ENCODE peak calls at places on chromosomes 2 and 18, in five cellular contexts. M is AG20443; Q is cardiac muscle cell; N is iris pigment epithelial cell; V is CD4-positive, CD25-positive, alpha-beta regulatory T cell. G is an unnamed sample.

GRCh38 chr2:219252570-219252899 is 508 bp upstream of the TUBA4B start:
- DNase-seq in V (no peak), Q (no peak), M (no peak), N (peak), G (no peak)

GRCh38 chr18:76479351-76480238 is 15.4 kb downstream of the ZNF516 start:
- DNase-seq in N (no peak), V (no peak), M (no peak), Q (no peak), G (no peak)

GRCh38 chr2:61135510-61135909 is 26.5 kb upstream of the C2orf74 start:
- DNase-seq in N (peak), V (peak), M (peak), Q (peak), G (peak)

GRCh38 chr2:37672104-37672869 is 845 bp upstream of the CDC42EP3 start:
- DNase-seq in M (peak), N (peak), Q (peak), V (peak), G (peak)

GRCh38 chr2:207252979-207253640 is 87.4 kb upstream of the KLF7 start:
- DNase-seq in N (peak), Q (no peak), V (no peak), M (no peak), G (no peak)

GRCh38 chr2:60100034-60100433 is 453.4 kb downstream of the BCL11A start:
- DNase-seq in Q (no peak), N (no peak), M (no peak), V (no peak), G (no peak)

GRCh38 chr2:177241771-177242135 is 22.8 kb downstream of the NFE2L2 start:
- DNase-seq in N (peak), M (peak), Q (no peak), V (no peak), G (no peak)

GRCh38 chr2:101540518-101540917 is 65.6 kb upstream of the RFX8 start:
- DNase-seq in N (peak), V (no peak), M (peak), Q (peak), G (no peak)

GRCh38 chr2:169798718-169799495 is at the start of gene SSB:
- DNase-seq in V (peak), N (peak), M (peak), Q (peak), G (peak)

GRCh38 chr18:45440246-45440645 is 175.0 kb upstream of the SLC14A2 start:
- DNase-seq in N (no peak), M (no peak), Q (no peak), V (no peak), G (no peak)

GRCh38 chr2:197011777-197012641 is 85.5 kb upstream of the PGAP1 start:
- DNase-seq in N (peak), M (peak), Q (peak), V (peak), G (no peak)

GRCh38 chr2:240556553-240557100 is 1.2 kb downstream of the ANKMY1 start:
- DNase-seq in V (peak), M (peak), Q (peak), N (peak), G (no peak)

GRCh38 chr2:62065243-62065642 is 130.7 kb upstream of the B3GNT2 start:
- DNase-seq in M (no peak), Q (no peak), V (no peak), N (no peak), G (no peak)

GRCh38 chr2:20015482-20016083 is 3.1 kb upstream of the MATN3 start:
- DNase-seq in M (peak), N (peak), Q (peak), V (peak), G (peak)

G was measured in HFF-Myc.